ENCODE peak calls at places on chromosomes 7 and 10, in six cellular contexts. G, Z, P, B, E and J are unnamed samples.

GRCh38 chr10:50593523-50593922 is 30.2 kb downstream of the SGMS1 start:
- DNase-seq in G (no peak), B (no peak), E (no peak), Z (no peak), P (no peak), J (no peak)

GRCh38 chr7:91287685-91288084 is 23.5 kb downstream of the FZD1 start:
- DNase-seq in P (no peak), E (no peak), G (no peak), Z (no peak), B (no peak), J (no peak)

GRCh38 chr10:8042864-8043568 is 11.5 kb upstream of the GATA3 start:
- DNase-seq in E (no peak), B (no peak), G (peak; percentile 22), P (no peak), Z (no peak), J (no peak)

GRCh38 chr7:137681657-137682562 is 164.9 kb downstream of the DGKI start:
- DNase-seq in Z (no peak), B (no peak), G (no peak), E (no peak), P (no peak), J (no peak)

GRCh38 chr10:88865281-88865876 is 13.7 kb upstream of the ANKRD22 start:
- DNase-seq in Z (no peak), G (no peak), E (no peak), B (no peak), P (no peak), J (peak; percentile 48)

GRCh38 chr10:91797077-91797690 is 1.0 kb upstream of the TNKS2 start:
- DNase-seq in E (no peak), P (no peak), Z (no peak), B (no peak), G (no peak), J (no peak)

GRCh38 chr10:80081801-80082750 is 3.6 kb downstream of the TMEM254 start:
- DNase-seq in Z (no peak), E (peak; percentile 87), B (no peak), P (no peak), G (no peak), J (no peak)

GRCh38 chr7:155219947-155220769 is 77.5 kb upstream of the INSIG1 start:
- DNase-seq in G (peak; percentile 68), P (no peak), B (no peak), E (no peak), Z (no peak), J (no peak)

GRCh38 chr7:510061-510481 is 9.6 kb downstream of the PDGFA start:
- DNase-seq in Z (no peak), G (no peak), E (no peak), P (no peak), B (no peak), J (no peak)

GRCh38 chr10:64101611-64102263 is 580.5 kb downstream of the REEP3 start:
- DNase-seq in Z (no peak), P (no peak), E (no peak), G (no peak), B (no peak), J (no peak)

GRCh38 chr7:118872568-118872967 is 648.1 kb downstream of the ANKRD7 start:
- DNase-seq in Z (no peak), B (no peak), E (peak; percentile 31), G (no peak), P (no peak), J (no peak)

GRCh38 chr10:21401196-21401595 is 124.3 kb downstream of the SKIDA1 start:
- DNase-seq in B (no peak), G (no peak), E (no peak), P (no peak), Z (no peak), J (no peak)

GRCh38 chr7:93728292-93728691 is 153.8 kb upstream of the CALCR start:
- DNase-seq in G (no peak), E (no peak), B (no peak), Z (no peak), P (no peak), J (no peak)

GRCh38 chr10:64261092-64261491 is 739.9 kb downstream of the REEP3 start:
- DNase-seq in E (no peak), B (peak; percentile 12), Z (no peak), P (no peak), G (no peak), J (no peak)

GRCh38 chr7:2539031-2540028 is 16.0 kb downstream of the BRAT1 start:
- DNase-seq in G (peak; percentile 32), P (no peak), Z (no peak), B (no peak), E (no peak), J (no peak)

GRCh38 chr10:69089638-69090599 is 2.0 kb downstream of the SRGN start:
- DNase-seq in Z (no peak), B (peak; percentile 65), P (no peak), G (no peak), E (no peak), J (peak; percentile 71)

GRCh38 chr7:8751557-8752231 is 318.3 kb downstream of the NXPH1 start:
- DNase-seq in B (no peak), E (no peak), G (no peak), P (no peak), Z (no peak), J (no peak)

GRCh38 chr7:86950944-86951343 is 108.5 kb downstream of the ELAPOR2 start:
- DNase-seq in E (no peak), Z (no peak), P (no peak), B (no peak), G (no peak), J (no peak)

GRCh38 chr10:30185916-30186315 is 126.5 kb upstream of the JCAD start:
- DNase-seq in E (no peak), P (no peak), B (no peak), Z (no peak), G (no peak), J (no peak)

GRCh38 chr10:33927347-33927746 is 592.9 kb upstream of the NRP1 start:
- DNase-seq in G (no peak), B (no peak), Z (no peak), P (no peak), E (no peak), J (no peak)

GRCh38 chr7:157548691-157549265 is 212.0 kb downstream of the DNAJB6 start:
- DNase-seq in G (no peak), P (no peak), E (no peak), B (no peak), Z (no peak), J (no peak)

GRCh38 chr7:97499204-97499603 is 232.7 kb upstream of the TAC1 start:
- DNase-seq in E (peak; percentile 27), P (peak; percentile 27), G (peak; percentile 55), Z (peak; percentile 34), B (no peak), J (peak; percentile 10)
- TF ChIP-seq CTCF in E (peak; percentile 60), P (peak; percentile 61), G (peak; percentile 72), Z (peak; percentile 55), B (peak; percentile 61), J (peak; percentile 35)

DNA sequence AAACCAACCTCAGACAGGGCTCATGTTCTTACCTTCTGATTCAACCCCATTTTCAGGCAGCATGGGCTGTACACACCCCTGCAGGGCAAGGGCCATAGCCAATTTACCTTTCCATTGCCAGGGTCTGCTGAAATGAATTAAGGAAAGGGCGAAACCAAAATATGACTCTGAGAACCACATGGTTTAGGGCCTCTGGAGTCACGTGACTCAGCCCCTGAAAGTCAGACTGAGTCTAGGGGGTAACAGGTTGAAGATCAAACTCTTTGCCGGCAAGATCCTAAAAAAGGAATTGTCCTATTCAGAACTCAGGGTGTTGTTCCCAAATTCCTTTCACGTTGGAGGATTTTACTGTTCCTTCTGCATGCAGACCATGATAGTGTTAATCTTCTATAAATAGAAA is 118.9 kb downstream of the RAB11FIP2 start:
- DNase-seq in P (no peak), E (no peak), B (no peak), G (no peak), Z (no peak), J (no peak)
- TF ChIP-seq GABPA in P (no peak), E (no peak), B (no peak), G (no peak), Z (no peak), J (no peak)

DNA sequence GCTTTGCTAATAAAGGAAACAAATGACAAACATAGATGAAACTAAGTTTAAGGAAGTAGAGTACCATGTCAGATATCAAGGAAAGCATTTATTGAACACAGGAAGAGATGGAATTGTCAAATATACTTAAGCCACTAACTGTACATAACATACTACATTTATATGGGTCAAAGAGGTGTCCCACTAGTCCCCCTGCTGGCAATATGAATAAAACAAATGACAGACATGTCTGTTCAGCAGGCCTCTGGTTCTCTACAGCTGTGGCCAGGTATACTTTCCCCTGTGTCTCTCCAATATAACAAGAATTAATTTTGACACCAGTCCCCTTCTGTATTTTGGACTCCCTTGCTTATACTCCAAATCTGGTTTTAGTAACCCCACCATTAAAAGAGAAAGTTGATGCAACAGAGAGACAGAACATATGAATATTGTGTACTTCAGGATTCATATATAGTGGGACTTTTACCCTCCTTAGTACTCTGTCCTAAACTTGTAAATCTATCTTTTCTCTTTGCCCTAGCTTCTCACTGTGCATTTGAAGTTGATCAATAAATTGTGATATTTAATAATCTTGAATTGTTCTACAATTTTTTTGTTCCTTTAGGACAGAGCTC is 42.9 kb downstream of the CD36 start:
- DNase-seq in B (no peak), P (no peak), E (peak; percentile 43), G (peak; percentile 38), Z (no peak), J (no peak)
- TF ChIP-seq CTCF in B (peak; percentile 35), P (no peak), E (peak; percentile 61), G (peak; percentile 80), Z (no peak), J (peak; percentile 1)

GRCh38 chr10:125134916-125135770 is 25.2 kb downstream of the CTBP2 start:
- DNase-seq in P (no peak), G (no peak), E (no peak), B (no peak), Z (no peak), J (no peak)

GRCh38 chr10:125135771-125136035 is 24.7 kb downstream of the CTBP2 start:
- DNase-seq in G (no peak), E (no peak), B (no peak), Z (no peak), P (no peak), J (no peak)

GRCh38 chr10:125136087-125136486 is 24.3 kb downstream of the CTBP2 start:
- DNase-seq in Z (no peak), E (no peak), P (no peak), B (no peak), G (no peak), J (no peak)

GRCh38 chr10:125140151-125140550 is 20.2 kb downstream of the CTBP2 start:
- DNase-seq in P (no peak), Z (no peak), E (no peak), G (no peak), B (no peak), J (no peak)

DNA sequence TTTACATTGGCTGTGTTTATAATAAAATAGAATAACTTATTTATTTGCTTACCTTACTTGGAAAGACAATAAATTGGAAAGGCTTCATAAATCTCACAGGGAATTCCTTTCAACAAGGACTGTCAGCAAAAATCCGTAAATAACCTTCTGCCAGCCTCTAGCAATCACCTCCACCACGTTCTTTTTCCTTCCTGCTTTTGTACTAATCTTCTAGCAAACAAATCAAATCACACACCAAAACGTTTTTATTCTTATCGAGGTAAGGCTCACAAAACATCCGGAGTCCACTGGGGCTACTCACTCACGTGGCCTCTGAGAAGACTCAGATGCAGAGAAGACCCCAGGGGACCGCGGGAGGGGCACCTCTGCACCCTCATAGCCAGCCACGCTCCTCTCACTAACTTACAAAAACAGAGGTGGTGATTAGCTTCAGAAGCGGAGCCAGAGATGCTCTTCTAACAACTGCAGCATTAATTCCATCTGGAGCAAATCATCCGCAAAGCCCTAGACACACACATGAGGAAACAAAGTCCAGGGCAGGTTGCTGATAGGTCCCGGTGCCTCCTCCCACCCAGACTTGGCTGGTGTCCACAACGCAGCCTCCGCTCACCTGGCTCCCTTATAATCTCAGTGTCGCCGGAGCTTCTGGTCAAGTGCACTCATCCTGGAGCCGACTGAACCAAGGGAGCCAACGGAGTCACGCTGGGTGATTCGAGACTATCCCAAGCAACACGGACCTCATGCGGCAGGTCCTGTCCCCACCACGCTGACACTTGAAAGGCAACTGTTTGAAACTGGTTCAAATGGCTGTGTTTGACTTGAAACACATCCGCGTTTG is 22.5 kb downstream of the CTBP2 start:
- DNase-seq in B (no peak), G (no peak), P (no peak), E (no peak), Z (no peak), J (no peak)
- TF ChIP-seq GABPA in B (no peak), G (no peak), P (no peak), E (no peak), Z (no peak), J (no peak)